ENCODE peak calls at places on chromosomes 1 and 21, in eight cellular contexts. O is stimulated activated CD4-positive, alpha-beta T cell treated with anti-CD3 and anti-CD28 coated beads, Interleukin-15, amount 100 ng/mL, for 1 hour; T is AG08396; M is thoracic aorta; C is A172; A is bronchial epithelial cell; Q is RCC 7860; K is ecto neural progenitor cell. F is an unnamed sample.

GRCh38 chr1:6384962-6385672 is 8.4 kb downstream of the ACOT7 start:
- DNase-seq in O (no peak), T (peak), M (no peak), C (no peak), A (no peak), Q (no peak), K (no peak), F (no peak)

GRCh38 chr1:29551123-29551522 is 314.8 kb downstream of the PTPRU start:
- DNase-seq in O (no peak), T (no peak), M (no peak), C (no peak), A (no peak), Q (no peak), K (peak), F (no peak)

GRCh38 chr1:2208309-2209239 is 14.0 kb upstream of the FAAP20 start:
- DNase-seq in O (no peak), T (peak), M (peak), C (peak), A (peak), Q (peak), K (no peak), F (peak)

GRCh38 chr1:91844862-91845528 is 41.0 kb downstream of the TGFBR3 start:
- DNase-seq in O (no peak), T (peak), M (peak), C (peak), A (peak), Q (no peak), K (no peak), F (peak)

GRCh38 chr1:84959294-84959693 is 37.6 kb downstream of the MCOLN2 start:
- DNase-seq in O (peak), T (peak), M (no peak), C (no peak), A (no peak), Q (no peak), K (no peak), F (no peak)

GRCh38 chr1:66686406-66686805 is 65.9 kb upstream of the DYNLT5 start:
- DNase-seq in O (no peak), T (no peak), M (no peak), C (no peak), A (no peak), Q (no peak), K (no peak), F (no peak)

GRCh38 chr1:15696956-15697521 is 12.9 kb downstream of the PLEKHM2 start:
- DNase-seq in O (peak), T (no peak), M (no peak), C (no peak), A (no peak), Q (no peak), K (no peak), F (peak)

GRCh38 chr1:228162286-228163003 is 3.2 kb upstream of the IBA57 start:
- DNase-seq in O (no peak), T (no peak), M (no peak), C (peak), A (peak), Q (no peak), K (no peak), F (no peak)

GRCh38 chr21:43734830-43735229 is 15.9 kb downstream of the PDXK start:
- DNase-seq in O (no peak), T (peak), M (no peak), C (peak), A (no peak), Q (peak), K (no peak), F (no peak)

GRCh38 chr1:1058088-1058905 is 15.8 kb downstream of the RNF223 start:
- DNase-seq in O (no peak), T (no peak), M (no peak), C (no peak), A (no peak), Q (peak), K (peak), F (no peak)

GRCh38 chr1:97920275-97920831 is 481 bp downstream of the DPYD start:
- DNase-seq in O (no peak), T (no peak), M (no peak), C (no peak), A (peak), Q (peak), K (no peak), F (no peak)

GRCh38 chr1:234875953-234876814 is 252.5 kb downstream of the TOMM20 start:
- DNase-seq in O (no peak), T (peak), M (no peak), C (no peak), A (peak), Q (peak), K (no peak), F (no peak)

GRCh38 chr1:220786337-220787068 is at the start of gene MTARC1:
- DNase-seq in O (no peak), T (peak), M (no peak), C (no peak), A (no peak), Q (no peak), K (peak), F (peak)

GRCh38 chr1:248752119-248752931 is 3.2 kb downstream of the LYPD8 start:
- DNase-seq in O (no peak), T (no peak), M (no peak), C (no peak), A (no peak), Q (no peak), K (no peak), F (no peak)

GRCh38 chr1:85850238-85850637 is 142.0 kb upstream of the ZNHIT6 start:
- DNase-seq in O (no peak), T (peak), M (no peak), C (peak), A (peak), Q (peak), K (no peak), F (no peak)

GRCh38 chr1:205595861-205596260 is 36.0 kb downstream of the ELK4 start:
- DNase-seq in O (no peak), T (no peak), M (no peak), C (no peak), A (peak), Q (no peak), K (no peak), F (no peak)

GRCh38 chr1:225681231-225681630 is 28.3 kb upstream of the ENAH start:
- DNase-seq in O (no peak), T (no peak), M (no peak), C (no peak), A (no peak), Q (no peak), K (no peak), F (no peak)

GRCh38 chr1:7865978-7866377 is 13.1 kb upstream of the UTS2 start:
- DNase-seq in O (no peak), T (no peak), M (no peak), C (no peak), A (no peak), Q (no peak), K (no peak), F (no peak)

GRCh38 chr1:18639335-18640055 is 8.8 kb downstream of the PAX7 start:
- DNase-seq in O (no peak), T (no peak), M (no peak), C (no peak), A (no peak), Q (no peak), K (no peak), F (no peak)

GRCh38 chr1:116886532-116886931 is 23.2 kb upstream of the PTGFRN start:
- DNase-seq in O (no peak), T (no peak), M (no peak), C (peak), A (peak), Q (peak), K (no peak), F (no peak)

GRCh38 chr1:201584510-201584991 is 45.6 kb downstream of the NAV1 start:
- DNase-seq in O (no peak), T (peak), M (no peak), C (peak), A (no peak), Q (peak), K (no peak), F (peak)

GRCh38 chr1:12594966-12595838 is 22.8 kb downstream of the DHRS3 start:
- DNase-seq in O (peak), T (peak), M (no peak), C (no peak), A (no peak), Q (no peak), K (peak), F (peak)

GRCh38 chr1:240691521-240692338 is 79.8 kb upstream of the GREM2 start:
- DNase-seq in O (no peak), T (peak), M (no peak), C (peak), A (peak), Q (no peak), K (peak), F (peak)

GRCh38 chr21:35503646-35504045 is 454.5 kb upstream of the RUNX1 start:
- DNase-seq in O (no peak), T (peak), M (no peak), C (no peak), A (no peak), Q (no peak), K (no peak), F (no peak)

GRCh38 chr1:185479781-185480180 is 162.7 kb upstream of the IVNS1ABP start:
- DNase-seq in O (no peak), T (no peak), M (no peak), C (no peak), A (no peak), Q (no peak), K (no peak), F (no peak)

GRCh38 chr1:193574925-193575324 is 388.5 kb upstream of the B3GALT2 start:
- DNase-seq in O (no peak), T (no peak), M (no peak), C (no peak), A (no peak), Q (no peak), K (no peak), F (no peak)

GRCh38 chr1:181356505-181357340 is 126.6 kb upstream of the CACNA1E start:
- DNase-seq in O (no peak), T (no peak), M (no peak), C (no peak), A (no peak), Q (no peak), K (peak), F (no peak)

GRCh38 chr1:90945287-90945686 is 76.5 kb downstream of the ZNF644 start:
- DNase-seq in O (no peak), T (no peak), M (no peak), C (no peak), A (no peak), Q (no peak), K (no peak), F (no peak)

F was measured in tibial artery.